ENCODE peak calls at places on chromosomes 4 and X, in seven cellular contexts. One of them, this sample, is unnamed. For H3K27me3 and H3K4me1, the result is how much of the 10 kb centered on the place peaks cover.

GRCh38 chr4:99811117-99811516 is 5.5 kb upstream of the DAPP1 start:
- DNase-seq in SK-N-SH: no peak
- DNase-seq in H1: no peak
- DNase-seq in HCT116: no peak
- DNase-seq in HepG2: no peak
- DNase-seq in GM12878: no peak
- DNase-seq in K562: no peak
- DNase-seq in this sample: no peak

GRCh38 chr4:38119663-38120374 is 159.6 kb downstream of the PTTG2 start:
- DNase-seq in SK-N-SH: peak
- DNase-seq in H1: no peak
- DNase-seq in HCT116: no peak
- DNase-seq in HepG2: no peak
- DNase-seq in GM12878: no peak
- DNase-seq in K562: no peak
- DNase-seq in this sample: no peak

GRCh38 chrX:118872102-118872566 is 48.5 kb downstream of the ZCCHC12 start:
- DNase-seq in SK-N-SH: no peak
- DNase-seq in H1: no peak
- DNase-seq in HCT116: no peak
- DNase-seq in HepG2: no peak
- DNase-seq in GM12878: no peak
- DNase-seq in K562: no peak
- DNase-seq in this sample: no peak

GRCh38 chrX:7059214-7059838 is 88.2 kb upstream of the STS start:
- DNase-seq in SK-N-SH: no peak
- DNase-seq in H1: no peak
- DNase-seq in HCT116: no peak
- DNase-seq in HepG2: no peak
- DNase-seq in GM12878: peak
- DNase-seq in K562: no peak
- DNase-seq in this sample: no peak

GRCh38 chr4:38190717-38191178 is 230.6 kb downstream of the PTTG2 start:
- DNase-seq in SK-N-SH: peak
- DNase-seq in H1: no peak
- DNase-seq in HCT116: no peak
- DNase-seq in HepG2: no peak
- DNase-seq in GM12878: no peak
- DNase-seq in K562: no peak
- DNase-seq in this sample: no peak

GRCh38 chr4:14719053-14719452 is 283.2 kb upstream of the CPEB2 start:
- DNase-seq in SK-N-SH: no peak
- DNase-seq in H1: no peak
- DNase-seq in HCT116: no peak
- DNase-seq in HepG2: no peak
- DNase-seq in GM12878: no peak
- DNase-seq in K562: no peak
- DNase-seq in this sample: no peak

GRCh38 chr4:47075919-47076318 is 44.6 kb downstream of the GABRB1 start:
- DNase-seq in SK-N-SH: no peak
- DNase-seq in H1: no peak
- DNase-seq in HCT116: no peak
- DNase-seq in HepG2: no peak
- DNase-seq in GM12878: no peak
- DNase-seq in K562: no peak
- DNase-seq in this sample: no peak

GRCh38 chr4:173262363-173262762 is 71.8 kb downstream of the HMGB2 start:
- DNase-seq in SK-N-SH: no peak
- DNase-seq in H1: no peak
- DNase-seq in HCT116: no peak
- DNase-seq in HepG2: no peak
- DNase-seq in GM12878: no peak
- DNase-seq in K562: no peak
- DNase-seq in this sample: no peak

GRCh38 chr4:164509951-164510350 is 244.0 kb upstream of the SMIM31 start:
- DNase-seq in SK-N-SH: no peak
- DNase-seq in H1: no peak
- DNase-seq in HCT116: no peak
- DNase-seq in HepG2: no peak
- DNase-seq in GM12878: no peak
- DNase-seq in K562: no peak
- DNase-seq in this sample: no peak

GRCh38 chr4:137587796-137588195 is 55.5 kb upstream of the PCDH18 start:
- DNase-seq in SK-N-SH: no peak
- DNase-seq in H1: no peak
- DNase-seq in HCT116: no peak
- DNase-seq in HepG2: no peak
- DNase-seq in GM12878: no peak
- DNase-seq in K562: no peak
- DNase-seq in this sample: no peak

GRCh38 chr4:76948441-76949292 is 885 bp upstream of the SEPTIN11 start:
- DNase-seq in SK-N-SH: peak
- DNase-seq in H1: no peak
- DNase-seq in HCT116: peak
- DNase-seq in HepG2: peak
- DNase-seq in GM12878: peak
- DNase-seq in K562: peak
- DNase-seq in this sample: peak

GRCh38 chr4:71201817-71202576 is 136.8 kb upstream of the SLC4A4 start:
- DNase-seq in SK-N-SH: no peak
- DNase-seq in H1: no peak
- DNase-seq in HCT116: no peak
- DNase-seq in HepG2: no peak
- DNase-seq in GM12878: no peak
- DNase-seq in K562: no peak
- DNase-seq in this sample: no peak

GRCh38 chrX:124042042-124042441 is 80.5 kb downstream of the STAG2 start:
- DNase-seq in SK-N-SH: no peak
- DNase-seq in H1: no peak
- DNase-seq in HCT116: no peak
- DNase-seq in HepG2: no peak
- DNase-seq in GM12878: no peak
- DNase-seq in K562: no peak
- DNase-seq in this sample: no peak

GRCh38 chrX:135530097-135530496 is 9.6 kb downstream of the INTS6L start:
- DNase-seq in SK-N-SH: no peak
- DNase-seq in H1: no peak
- DNase-seq in HCT116: no peak
- DNase-seq in HepG2: no peak
- DNase-seq in GM12878: no peak
- DNase-seq in K562: peak
- DNase-seq in this sample: no peak

GRCh38 chr4:142530724-142531123 is 315.4 kb downstream of the INPP4B start:
- DNase-seq in SK-N-SH: no peak
- DNase-seq in H1: no peak
- DNase-seq in HCT116: no peak
- DNase-seq in HepG2: no peak
- DNase-seq in GM12878: no peak
- DNase-seq in K562: no peak
- DNase-seq in this sample: no peak

GRCh38 chr4:39476181-39476873 is 17.5 kb downstream of the LIAS start:
- DNase-seq in SK-N-SH: peak
- DNase-seq in H1: no peak
- DNase-seq in HCT116: no peak
- DNase-seq in HepG2: no peak
- DNase-seq in GM12878: no peak
- DNase-seq in K562: no peak
- DNase-seq in this sample: no peak

GRCh38 chr4:136741468-136741867 is 790.8 kb downstream of the PCDH18 start:
- DNase-seq in SK-N-SH: no peak
- DNase-seq in H1: no peak
- DNase-seq in HCT116: no peak
- DNase-seq in HepG2: no peak
- DNase-seq in GM12878: no peak
- DNase-seq in K562: no peak
- DNase-seq in this sample: no peak

GRCh38 chrX:121308276-121308805 is 260.9 kb downstream of the GLUD2 start:
- DNase-seq in SK-N-SH: peak
- DNase-seq in H1: no peak
- DNase-seq in HCT116: peak
- DNase-seq in HepG2: peak
- DNase-seq in GM12878: peak
- DNase-seq in K562: no peak
- DNase-seq in this sample: peak

GRCh38 chr4:107900508-107900907 is 30.8 kb upstream of the CYP2U1 start:
- DNase-seq in SK-N-SH: no peak
- DNase-seq in H1: no peak
- DNase-seq in HCT116: no peak
- DNase-seq in HepG2: no peak
- DNase-seq in GM12878: no peak
- DNase-seq in K562: no peak
- DNase-seq in this sample: no peak

GRCh38 chrX:254630-255215 is 26.5 kb upstream of the PLCXD1 start:
- DNase-seq in SK-N-SH: no peak
- DNase-seq in H1: no peak
- DNase-seq in HCT116: no peak
- DNase-seq in HepG2: no peak
- DNase-seq in GM12878: no peak
- DNase-seq in K562: no peak
- DNase-seq in this sample: no peak

GRCh38 chr4:139889901-139890300 is 224.3 kb downstream of the MGST2 start:
- DNase-seq in SK-N-SH: peak
- DNase-seq in H1: no peak
- DNase-seq in HCT116: no peak
- DNase-seq in HepG2: no peak
- DNase-seq in GM12878: no peak
- DNase-seq in K562: no peak
- DNase-seq in this sample: no peak

GRCh38 chr4:139887378-139887801 is 221.8 kb downstream of the MGST2 start:
- DNase-seq in SK-N-SH: no peak
- DNase-seq in H1: no peak
- DNase-seq in HCT116: no peak
- DNase-seq in HepG2: no peak
- DNase-seq in GM12878: no peak
- DNase-seq in K562: no peak
- DNase-seq in this sample: no peak

GRCh38 chr4:139887962-139888735 is 222.5 kb downstream of the MGST2 start:
- DNase-seq in SK-N-SH: peak
- DNase-seq in H1: no peak
- DNase-seq in HCT116: no peak
- DNase-seq in HepG2: no peak
- DNase-seq in GM12878: peak
- DNase-seq in K562: no peak
- DNase-seq in this sample: no peak

GRCh38 chr4:139890810-139891209 is 225.2 kb downstream of the MGST2 start:
- DNase-seq in SK-N-SH: no peak
- DNase-seq in H1: no peak
- DNase-seq in HCT116: no peak
- DNase-seq in HepG2: no peak
- DNase-seq in GM12878: no peak
- DNase-seq in K562: no peak
- DNase-seq in this sample: no peak

DNA sequence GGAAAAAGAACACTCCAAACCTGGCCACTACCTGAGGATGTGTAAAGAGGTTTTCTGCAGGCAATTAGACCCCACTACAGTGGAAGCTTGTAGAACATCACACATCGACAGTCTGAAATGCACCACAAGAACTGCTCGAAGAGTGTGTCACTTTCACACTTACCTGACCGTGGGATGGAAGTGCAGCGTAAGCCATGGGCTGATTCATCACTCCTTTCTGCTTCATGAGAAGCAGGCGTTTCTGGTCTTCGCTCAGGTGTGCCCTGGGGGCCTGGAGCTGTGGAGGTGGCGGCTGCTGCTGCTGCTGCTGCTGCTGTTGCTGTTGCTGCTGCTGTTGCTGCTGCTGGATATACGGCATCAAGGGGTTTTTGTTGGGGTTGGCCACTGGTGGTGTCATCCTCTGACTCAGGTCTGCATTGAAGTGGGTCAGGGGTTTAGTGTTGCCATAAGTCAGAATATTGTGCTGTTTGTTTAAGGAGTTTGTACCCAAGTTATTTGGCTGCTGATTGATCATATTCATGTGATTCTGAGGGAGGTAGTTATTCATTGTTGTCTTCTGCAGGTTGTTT is 223.7 kb downstream of the MGST2 start:
- DNase-seq in SK-N-SH: no peak
- DNase-seq in H1: no peak
- DNase-seq in HCT116: no peak
- DNase-seq in HepG2: no peak
- DNase-seq in GM12878: no peak
- DNase-seq in K562: no peak
- DNase-seq in this sample: no peak
- H3K27me3 ChIP-seq in SK-N-SH: under half
- H3K27me3 ChIP-seq in H1: under half
- H3K27me3 ChIP-seq in HCT116: under half
- H3K27me3 ChIP-seq in HepG2: under half
- H3K27me3 ChIP-seq in GM12878: under half
- H3K27me3 ChIP-seq in K562: under half
- H3K27me3 ChIP-seq in this sample: under half

GRCh38 chr4:86999244-86999643 is 64.4 kb downstream of the AFF1 start:
- DNase-seq in SK-N-SH: peak
- DNase-seq in H1: no peak
- DNase-seq in HCT116: no peak
- DNase-seq in HepG2: no peak
- DNase-seq in GM12878: no peak
- DNase-seq in K562: no peak
- DNase-seq in this sample: no peak
- H3K4me1 ChIP-seq in SK-N-SH: under half
- H3K4me1 ChIP-seq in H1: under half
- H3K4me1 ChIP-seq in HCT116: under half
- H3K4me1 ChIP-seq in HepG2: under half
- H3K4me1 ChIP-seq in GM12878: under half
- H3K4me1 ChIP-seq in K562: under half
- H3K4me1 ChIP-seq in this sample: under half

GRCh38 chr4:121739575-121739974 is 25.4 kb downstream of the SMIM43 start:
- DNase-seq in SK-N-SH: no peak
- DNase-seq in H1: no peak
- DNase-seq in HCT116: no peak
- DNase-seq in HepG2: no peak
- DNase-seq in GM12878: no peak
- DNase-seq in K562: no peak
- DNase-seq in this sample: no peak

GRCh38 chr4:121738780-121739547 is 26.0 kb downstream of the SMIM43 start:
- DNase-seq in SK-N-SH: no peak
- DNase-seq in H1: no peak
- DNase-seq in HCT116: no peak
- DNase-seq in HepG2: no peak
- DNase-seq in GM12878: no peak
- DNase-seq in K562: no peak
- DNase-seq in this sample: no peak

GRCh38 chr4:121742794-121743193 is 22.2 kb downstream of the SMIM43 start:
- DNase-seq in SK-N-SH: no peak
- DNase-seq in H1: no peak
- DNase-seq in HCT116: no peak
- DNase-seq in HepG2: no peak
- DNase-seq in GM12878: no peak
- DNase-seq in K562: no peak
- DNase-seq in this sample: no peak

GRCh38 chr4:121740796-121741409 is 24.1 kb downstream of the SMIM43 start:
- DNase-seq in SK-N-SH: no peak
- DNase-seq in H1: peak
- DNase-seq in HCT116: no peak
- DNase-seq in HepG2: no peak
- DNase-seq in GM12878: no peak
- DNase-seq in K562: no peak
- DNase-seq in this sample: no peak

GRCh38 chr4:121741751-121742150 is 23.2 kb downstream of the SMIM43 start:
- DNase-seq in SK-N-SH: no peak
- DNase-seq in H1: no peak
- DNase-seq in HCT116: no peak
- DNase-seq in HepG2: no peak
- DNase-seq in GM12878: no peak
- DNase-seq in K562: no peak
- DNase-seq in this sample: no peak
- TF ChIP-seq YY1 in SK-N-SH: no peak
- TF ChIP-seq YY1 in H1: no peak
- TF ChIP-seq YY1 in HCT116: no peak
- TF ChIP-seq YY1 in HepG2: no peak
- TF ChIP-seq YY1 in GM12878: no peak
- TF ChIP-seq YY1 in K562: no peak
- TF ChIP-seq YY1 in this sample: no peak

GRCh38 chrX:153061732-153062131 is 5.5 kb downstream of the PNMA3 start:
- DNase-seq in SK-N-SH: no peak
- DNase-seq in H1: no peak
- DNase-seq in HCT116: no peak
- DNase-seq in HepG2: no peak
- DNase-seq in GM12878: no peak
- DNase-seq in K562: peak
- DNase-seq in this sample: no peak
- H3K27me3 ChIP-seq in SK-N-SH: under half
- H3K27me3 ChIP-seq in H1: under half
- H3K27me3 ChIP-seq in HCT116: under half
- H3K27me3 ChIP-seq in HepG2: under half
- H3K27me3 ChIP-seq in GM12878: under half
- H3K27me3 ChIP-seq in K562: under half
- H3K27me3 ChIP-seq in this sample: under half

This sample was measured in NT2/D1.